ENCODE peak calls at places on chromosomes 1 and 21, in four cellular contexts. I is HCT116, T is Right ventricle myocardium superior, R is left cardiac atrium. V is an unnamed sample.

GRCh38 chr21:44272231-44272858 is 10.6 kb upstream of the DNMT3L start:
- DNase-seq in I (no peak), T (no peak), R (peak), V (peak)

GRCh38 chr1:76659171-76659940 is 207.9 kb upstream of the ST6GALNAC5 start:
- DNase-seq in I (no peak), T (no peak), R (no peak), V (no peak)

GRCh38 chr21:39851219-39851618 is 16.0 kb upstream of the PCP4 start:
- DNase-seq in I (no peak), T (no peak), R (no peak), V (no peak)

GRCh38 chr1:2513939-2514650 is 12.3 kb downstream of the PANK4 start:
- DNase-seq in I (no peak), T (no peak), R (no peak), V (no peak)

GRCh38 chr1:63523738-63524137 is 413 bp downstream of the EFCAB7 start:
- DNase-seq in I (no peak), T (no peak), R (no peak), V (no peak)

GRCh38 chr1:173479649-173480048 is 2.5 kb downstream of the PRDX6 start:
- DNase-seq in I (no peak), T (no peak), R (no peak), V (no peak)

GRCh38 chr1:90591970-90592356 is 125.1 kb downstream of the BARHL2 start:
- DNase-seq in I (no peak), T (no peak), R (no peak), V (no peak)

GRCh38 chr21:41727784-41728763 is 38.8 kb downstream of the RIPK4 start:
- DNase-seq in I (no peak), T (no peak), R (no peak), V (peak)

GRCh38 chr1:32426489-32427255 is 32.4 kb upstream of the BSDC1 start:
- DNase-seq in I (no peak), T (peak), R (peak), V (no peak)

GRCh38 chr1:27519341-27520258 is 29.6 kb upstream of the WASF2 start:
- DNase-seq in I (no peak), T (peak), R (peak), V (peak)

GRCh38 chr21:36508948-36509347 is 29.0 kb upstream of the CLDN14 start:
- DNase-seq in I (no peak), T (no peak), R (no peak), V (no peak)

GRCh38 chr1:227994632-227995300 is 12.0 kb upstream of the WNT3A start:
- DNase-seq in I (no peak), T (no peak), R (no peak), V (no peak)

GRCh38 chr21:15616864-15617574 is 112.8 kb upstream of the USP25 start:
- DNase-seq in I (no peak), T (no peak), R (no peak), V (no peak)

GRCh38 chr1:203057831-203058673 is 27.8 kb downstream of the MYOG start:
- DNase-seq in I (no peak), T (no peak), R (no peak), V (no peak)

GRCh38 chr1:50368179-50369007 is 54.9 kb downstream of the DMRTA2 start:
- DNase-seq in I (peak), T (no peak), R (peak), V (no peak)

GRCh38 chr1:240232548-240232947 is 140.9 kb downstream of the FMN2 start:
- DNase-seq in I (no peak), T (no peak), R (no peak), V (no peak)

GRCh38 chr1:210898473-210898872 is 235.5 kb downstream of the KCNH1 start:
- DNase-seq in I (no peak), T (no peak), R (no peak), V (no peak)

GRCh38 chr1:235675152-235675890 is 25.7 kb upstream of the GNG4 start:
- DNase-seq in I (no peak), T (no peak), R (no peak), V (no peak)

GRCh38 chr1:185961664-185962063 is 227.5 kb downstream of the HMCN1 start:
- DNase-seq in I (no peak), T (no peak), R (no peak), V (no peak)

GRCh38 chr1:109650609-109651008 is 5.3 kb upstream of the GSTM4 start:
- DNase-seq in I (no peak), T (no peak), R (no peak), V (no peak)

GRCh38 chr1:207495816-207496792 is at the start of gene CR1:
- DNase-seq in I (no peak), T (peak), R (peak), V (peak)

GRCh38 chr1:193143285-193143684 is 21.5 kb downstream of the CDC73 start:
- DNase-seq in I (no peak), T (no peak), R (no peak), V (no peak)

GRCh38 chr1:163195728-163196448 is 6.8 kb downstream of the RGS5 start:
- DNase-seq in I (peak), T (no peak), R (peak), V (no peak)

GRCh38 chr21:26941436-26941835 is 25.5 kb downstream of the ADAMTS5 start:
- DNase-seq in I (no peak), T (no peak), R (no peak), V (no peak)

GRCh38 chr1:219085988-219086387 is 87.7 kb upstream of the LYPLAL1 start:
- DNase-seq in I (no peak), T (no peak), R (no peak), V (no peak)

GRCh38 chr1:6185635-6186382 is 5.7 kb upstream of the CHD5 start:
- DNase-seq in I (no peak), T (no peak), R (no peak), V (no peak)

GRCh38 chr1:80594013-80594412 is 1206.7 kb upstream of the ADGRL2 start:
- DNase-seq in I (no peak), T (no peak), R (no peak), V (no peak)

GRCh38 chr1:40316595-40317393 is at the start of gene COL9A2:
- DNase-seq in I (no peak), T (peak), R (peak), V (no peak)

GRCh38 chr21:17532292-17532691 is 19.4 kb downstream of the CXADR start:
- DNase-seq in I (no peak), T (no peak), R (no peak), V (no peak)

GRCh38 chr21:46264690-46265144 is 20.7 kb downstream of the MCM3AP start:
- DNase-seq in I (no peak), T (no peak), R (no peak), V (no peak)

GRCh38 chr1:162218975-162219374 is 149.5 kb downstream of the NOS1AP start:
- DNase-seq in I (no peak), T (no peak), R (no peak), V (no peak)

GRCh38 chr1:151006331-151007052 is at the start of gene MINDY1:
- DNase-seq in I (peak), T (peak), R (peak), V (peak)

GRCh38 chr21:46347791-46348381 is 23.9 kb downstream of the PCNT start:
- DNase-seq in I (no peak), T (peak), R (peak), V (no peak)

GRCh38 chr1:231629132-231629531 is 2.5 kb downstream of the DISC1 start:
- DNase-seq in I (no peak), T (peak), R (peak), V (no peak)